ENCODE peak calls at places on chromosomes 11 and 22, in six cellular contexts. H, B, G, O, R and U are unnamed samples. For H3K27me3, the result is how much of the 10 kb centered on the place peaks cover.

GRCh38 chr22:44603774-44604173 is 98.2 kb upstream of the PRR5 start:
- DNase-seq in H (no peak), B (no peak), G (no peak), O (no peak), R (no peak), U (no peak)

GRCh38 chr11:6612816-6613136 is 760 bp upstream of the TAF10 start:
- DNase-seq in H (peak), B (peak), G (peak), O (no peak), R (no peak), U (no peak)

GRCh38 chr11:62401356-62401755 is 17.5 kb upstream of the SCGB1A1 start:
- DNase-seq in H (no peak), B (peak), G (no peak), O (no peak), R (no peak), U (no peak)

GRCh38 chr11:102225689-102226562 is 91.4 kb upstream of the BIRC3 start:
- DNase-seq in H (no peak), B (no peak), G (no peak), O (no peak), R (no peak), U (no peak)

GRCh38 chr11:30015725-30016449 is 943 bp downstream of the KCNA4 start:
- DNase-seq in H (no peak), B (no peak), G (no peak), O (no peak), R (no peak), U (no peak)

GRCh38 chr11:123434262-123434661 is 4.2 kb downstream of the GRAMD1B start:
- DNase-seq in H (no peak), B (no peak), G (peak), O (no peak), R (no peak), U (no peak)

GRCh38 chr11:14275081-14275480 is 83.9 kb downstream of the RRAS2 start:
- DNase-seq in H (no peak), B (no peak), G (no peak), O (no peak), R (no peak), U (no peak)

GRCh38 chr22:35863432-35863831 is 145.8 kb downstream of the APOL5 start:
- DNase-seq in H (no peak), B (no peak), G (no peak), O (no peak), R (no peak), U (no peak)

GRCh38 chr11:46747150-46747549 is 28.1 kb downstream of the F2 start:
- DNase-seq in H (no peak), B (no peak), G (no peak), O (no peak), R (no peak), U (no peak)

GRCh38 chr11:103035656-103036434 is 56.1 kb downstream of the DCUN1D5 start:
- DNase-seq in H (peak), B (no peak), G (no peak), O (no peak), R (no peak), U (peak)

GRCh38 chr11:565921-566509 is 5.2 kb downstream of the RASSF7 start:
- DNase-seq in H (no peak), B (peak), G (no peak), O (no peak), R (no peak), U (no peak)

GRCh38 chr22:37337204-37337943 is 55.1 kb downstream of the CYTH4 start:
- DNase-seq in H (no peak), B (no peak), G (no peak), O (no peak), R (no peak), U (no peak)

GRCh38 chr11:94563176-94563847 is 3.9 kb upstream of the PIWIL4 start:
- DNase-seq in H (no peak), B (no peak), G (no peak), O (no peak), R (no peak), U (no peak)

GRCh38 chr11:117794144-117794543 is 2.9 kb downstream of the DSCAML1 start:
- DNase-seq in H (no peak), B (no peak), G (no peak), O (no peak), R (no peak), U (no peak)
- H3K27me3 ChIP-seq in H (under half), B (under half), G (half or more), O (under half), R (half or more), U (under half)

GRCh38 chr11:65506770-65507485 is 8.1 kb downstream of the MALAT1 start:
- DNase-seq in H (peak), B (no peak), G (peak), O (no peak), R (peak), U (no peak)
- TF ChIP-seq POLR2A in H (no peak), B (peak), G (peak), O (no peak), R (peak), U (no peak)

DNA sequence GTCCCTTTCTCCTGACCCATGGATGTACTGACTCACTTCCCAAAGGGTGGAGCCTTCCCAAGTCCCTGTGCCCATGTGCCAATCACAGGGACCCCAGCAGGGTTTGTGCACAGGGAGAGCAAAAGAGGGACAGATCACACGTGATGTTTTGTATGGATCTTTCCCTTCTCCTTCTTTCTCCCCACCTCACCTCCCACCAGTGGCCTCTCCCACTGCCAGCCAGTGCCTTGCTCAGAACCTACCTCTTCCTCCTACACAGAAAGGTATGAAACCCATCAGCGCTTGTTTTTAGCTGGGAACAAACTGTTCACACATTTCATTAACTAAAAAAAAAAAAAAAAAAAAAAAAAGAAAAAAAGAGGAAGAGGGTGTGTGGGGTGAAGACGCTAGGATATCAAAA is 112.9 kb downstream of the DSCAML1 start:
- DNase-seq in H (no peak), B (no peak), G (no peak), O (no peak), R (no peak), U (no peak)
- H3K27me3 ChIP-seq in H (under half), B (under half), G (under half), O (under half), R (under half), U (under half)

GRCh38 chr22:41620646-41621098 is at the start of gene DESI1:
- DNase-seq in H (no peak), B (peak), G (no peak), O (peak), R (no peak), U (peak)
- TF ChIP-seq POLR2A in H (no peak), B (peak), G (peak), O (no peak), R (no peak), U (no peak)

DNA sequence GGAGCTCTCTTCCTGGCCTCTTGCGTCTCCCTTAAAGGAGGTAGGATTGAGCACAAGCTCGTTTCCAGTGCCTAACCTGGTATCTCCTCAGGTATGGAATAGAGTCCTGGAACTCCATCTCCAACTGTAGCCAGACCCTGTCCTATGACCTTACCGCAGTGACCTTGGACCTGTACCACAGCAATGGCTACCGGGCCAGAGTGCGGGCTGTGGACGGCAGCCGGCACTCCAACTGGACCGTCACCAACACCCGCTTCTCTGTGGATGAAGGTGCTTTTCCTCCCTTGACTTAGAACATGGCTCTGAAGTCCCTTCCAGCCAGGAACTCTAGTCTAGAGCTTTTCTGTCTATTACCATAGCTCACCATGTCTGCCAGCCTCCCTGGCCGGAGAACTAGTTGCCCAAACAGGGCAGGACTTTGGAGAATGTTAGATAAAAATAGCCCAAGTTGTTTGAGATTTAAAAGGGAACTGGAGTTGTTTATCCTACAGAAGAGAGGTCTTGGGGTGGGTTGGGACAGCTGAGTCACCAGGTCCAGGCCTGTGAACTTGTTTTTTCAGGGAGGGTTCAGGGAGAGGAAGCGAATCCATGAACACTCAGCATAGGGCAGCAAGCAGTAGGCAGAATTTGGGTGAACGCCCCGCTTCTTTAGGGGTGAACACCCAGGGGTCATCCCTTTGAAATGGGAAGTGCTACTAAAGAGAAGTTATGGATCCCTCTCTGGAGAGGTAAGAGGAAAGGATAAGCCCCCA is 3.3 kb downstream of the IL10RA start:
- DNase-seq in H (peak), B (peak), G (no peak), O (no peak), R (no peak), U (no peak)
- H3K27me3 ChIP-seq in H (under half), B (under half), G (under half), O (under half), R (under half), U (under half)

GRCh38 chr11:1750481-1750839 is at the start of gene IFITM10:
- DNase-seq in H (no peak), B (no peak), G (peak), O (no peak), R (peak), U (no peak)

GRCh38 chr11:1751521-1751921 is 1.1 kb upstream of the IFITM10 start:
- DNase-seq in H (no peak), B (peak), G (no peak), O (no peak), R (no peak), U (no peak)

GRCh38 chr11:1749787-1750351 is 526 bp downstream of the IFITM10 start:
- DNase-seq in H (no peak), B (peak), G (peak), O (no peak), R (no peak), U (no peak)

GRCh38 chr11:1751999-1752906 is 1.9 kb upstream of the IFITM10 start:
- DNase-seq in H (no peak), B (peak), G (peak), O (no peak), R (no peak), U (no peak)

GRCh38 chr11:1750840-1751520 is 585 bp upstream of the IFITM10 start:
- DNase-seq in H (no peak), B (peak), G (peak), O (no peak), R (no peak), U (no peak)
- TF ChIP-seq POLR2A in H (no peak), B (no peak), G (no peak), O (no peak), R (no peak), U (no peak)

GRCh38 chr11:2867722-2868548 is 17.6 kb downstream of the CDKN1C start:
- DNase-seq in H (no peak), B (no peak), G (no peak), O (no peak), R (no peak), U (no peak)

GRCh38 chr11:2868604-2869526 is 16.7 kb downstream of the CDKN1C start:
- DNase-seq in H (no peak), B (no peak), G (no peak), O (no peak), R (no peak), U (no peak)

GRCh38 chr11:2869561-2870427 is 15.8 kb downstream of the CDKN1C start:
- DNase-seq in H (no peak), B (no peak), G (no peak), O (no peak), R (no peak), U (no peak)

GRCh38 chr11:2870955-2871720 is 14.4 kb downstream of the CDKN1C start:
- DNase-seq in H (no peak), B (no peak), G (no peak), O (no peak), R (no peak), U (no peak)

GRCh38 chr11:2870460-2870859 is 15.1 kb downstream of the CDKN1C start:
- DNase-seq in H (no peak), B (no peak), G (no peak), O (no peak), R (no peak), U (no peak)
- H3K27me3 ChIP-seq in H (under half), B (under half), G (under half), O (under half), R (under half), U (under half)

GRCh38 chr11:108664730-108665525 is at the start of gene DDX10:
- DNase-seq in H (peak), B (peak), G (peak), O (peak), R (peak), U (peak)
- TF ChIP-seq POLR2A in H (peak), B (no peak), G (peak), O (no peak), R (no peak), U (no peak)

GRCh38 chr11:2995893-2996554 is 3.9 kb upstream of the NAP1L4 start:
- DNase-seq in H (no peak), B (no peak), G (no peak), O (no peak), R (peak), U (peak)
- H3K27me3 ChIP-seq in H (under half), B (under half), G (under half), O (under half), R (under half), U (under half)

GRCh38 chr22:45793161-45793560 is 121.5 kb downstream of the ATXN10 start:
- DNase-seq in H (no peak), B (no peak), G (no peak), O (no peak), R (no peak), U (no peak)
- TF ChIP-seq POLR2A in H (no peak), B (no peak), G (no peak), O (no peak), R (no peak), U (no peak)